ENCODE peak calls at places on chromosomes 6 and 20, in seven cellular contexts. O is HTR-8/SVneo; Y is MCF 10A; S is astrocyte of the spinal cord; M is stimulated activated CD8-positive, alpha-beta memory T cell treated with anti-CD3 and anti-CD28 coated beads, Interleukin-4, amount 100 ng/mL, for 24 hours; V is CD4-positive, alpha-beta memory T cell; F is HEK293T. K is an unnamed sample.

GRCh38 chr6:17519120-17519519 is 81.0 kb upstream of the FAM8A1 start:
- DNase-seq in O (no peak), Y (no peak), S (no peak), M (no peak), V (no peak), F (no peak), K (no peak)

GRCh38 chr6:30548375-30548774 is 7.9 kb downstream of the GNL1 start:
- DNase-seq in O (no peak), Y (no peak), S (no peak), M (no peak), V (no peak), F (no peak), K (no peak)

GRCh38 chr20:17468073-17468840 is 62.9 kb downstream of the BFSP1 start:
- DNase-seq in O (no peak), Y (no peak), S (no peak), M (no peak), V (no peak), F (no peak), K (no peak)

GRCh38 chr6:52718535-52718934 is 44.7 kb downstream of the GSTA2 start:
- DNase-seq in O (no peak), Y (peak; percentile 17), S (no peak), M (no peak), V (no peak), F (no peak), K (no peak)

GRCh38 chr6:170374571-170375444 is 68.2 kb downstream of the FAM120B start:
- DNase-seq in O (no peak), Y (no peak), S (no peak), M (no peak), V (no peak), F (no peak), K (no peak)

GRCh38 chr6:149284904-149285303 is 32.6 kb upstream of the TAB2 start:
- DNase-seq in O (no peak), Y (no peak), S (no peak), M (no peak), V (no peak), F (no peak), K (no peak)

GRCh38 chr6:100432136-100432535 is 32.6 kb downstream of the SIM1 start:
- DNase-seq in O (no peak), Y (no peak), S (no peak), M (no peak), V (no peak), F (no peak), K (no peak)

GRCh38 chr20:24588725-24589340 is 119.4 kb downstream of the SYNDIG1 start:
- DNase-seq in O (no peak), Y (no peak), S (no peak), M (no peak), V (no peak), F (no peak), K (peak; percentile 69)

GRCh38 chr6:163438940-163439335 is 24.4 kb downstream of the QKI start:
- DNase-seq in O (no peak), Y (peak; percentile 42), S (no peak), M (peak; percentile 9), V (no peak), F (no peak), K (no peak)

GRCh38 chr6:90496191-90496590 is 90.7 kb downstream of the MAP3K7 start:
- DNase-seq in O (no peak), Y (no peak), S (no peak), M (no peak), V (no peak), F (no peak), K (no peak)

GRCh38 chr20:20360464-20360863 is 7.4 kb upstream of the INSM1 start:
- DNase-seq in O (peak; percentile 45), Y (peak; percentile 70), S (peak; percentile 71), M (no peak), V (no peak), F (peak; percentile 72), K (no peak)